ENCODE peak calls at places on chromosomes 1 and 21, in seven cellular contexts. C is WERI-Rb-1, A is OCI-LY7, F is body of pancreas, O is cardiac muscle cell, D is fibroblast of pulmonary artery, V is GM23338. U is an unnamed sample.

GRCh38 chr1:218495931-218496330 is 150.8 kb downstream of the TGFB2 start:
- DNase-seq in C (no peak), A (no peak), F (no peak), O (no peak), D (no peak), V (no peak), U (no peak)

GRCh38 chr1:222124602-222125001 is 382.7 kb upstream of the DUSP10 start:
- DNase-seq in C (no peak), A (no peak), F (no peak), O (no peak), D (no peak), V (peak), U (no peak)

GRCh38 chr21:35234725-35235124 is 185.6 kb upstream of the RUNX1 start:
- DNase-seq in C (no peak), A (peak), F (no peak), O (no peak), D (no peak), V (no peak), U (peak)

GRCh38 chr21:43767498-43767979 is 8.6 kb downstream of the CSTB start:
- DNase-seq in C (no peak), A (no peak), F (no peak), O (no peak), D (no peak), V (no peak), U (no peak)

GRCh38 chr1:175941164-175941563 is 197.8 kb upstream of the TNR start:
- DNase-seq in C (no peak), A (no peak), F (no peak), O (no peak), D (no peak), V (no peak), U (no peak)

GRCh38 chr1:40944841-40945430 is 34.6 kb upstream of the CTPS1 start:
- DNase-seq in C (no peak), A (no peak), F (peak), O (peak), D (peak), V (no peak), U (no peak)

GRCh38 chr1:165075725-165076370 is 280.7 kb downstream of the LMX1A start:
- DNase-seq in C (peak), A (peak), F (peak), O (peak), D (peak), V (peak), U (no peak)

GRCh38 chr21:29104239-29104708 is 26.2 kb upstream of the MAP3K7CL start:
- DNase-seq in C (no peak), A (no peak), F (no peak), O (no peak), D (no peak), V (no peak), U (no peak)

GRCh38 chr1:230047114-230047865 is 19.7 kb upstream of the GALNT2 start:
- DNase-seq in C (no peak), A (no peak), F (no peak), O (peak), D (peak), V (peak), U (no peak)

GRCh38 chr1:237932806-237933205 is 42.1 kb upstream of the ZP4 start:
- DNase-seq in C (no peak), A (no peak), F (no peak), O (no peak), D (no peak), V (no peak), U (no peak)

GRCh38 chr1:36635284-36635683 is 152.6 kb upstream of the CSF3R start:
- DNase-seq in C (no peak), A (no peak), F (no peak), O (no peak), D (no peak), V (no peak), U (no peak)

GRCh38 chr1:61853545-61853944 is 111.3 kb downstream of the PATJ start:
- DNase-seq in C (no peak), A (peak), F (no peak), O (peak), D (peak), V (no peak), U (peak)

GRCh38 chr1:147647796-147648633 is 22.3 kb downstream of the ACP6 start:
- DNase-seq in C (peak), A (no peak), F (no peak), O (no peak), D (no peak), V (no peak), U (no peak)

GRCh38 chr1:153565529-153566374 is at the start of gene S100A2:
- DNase-seq in C (peak), A (no peak), F (peak), O (peak), D (peak), V (no peak), U (peak)

GRCh38 chr1:23358310-23358709 is 11.3 kb downstream of the ZNF436 start:
- DNase-seq in C (no peak), A (no peak), F (no peak), O (no peak), D (no peak), V (no peak), U (no peak)
- TF ChIP-seq CTCF in C (no peak), A (no peak), F (no peak), O (no peak), D (no peak), V (no peak), U (no peak)

DNA sequence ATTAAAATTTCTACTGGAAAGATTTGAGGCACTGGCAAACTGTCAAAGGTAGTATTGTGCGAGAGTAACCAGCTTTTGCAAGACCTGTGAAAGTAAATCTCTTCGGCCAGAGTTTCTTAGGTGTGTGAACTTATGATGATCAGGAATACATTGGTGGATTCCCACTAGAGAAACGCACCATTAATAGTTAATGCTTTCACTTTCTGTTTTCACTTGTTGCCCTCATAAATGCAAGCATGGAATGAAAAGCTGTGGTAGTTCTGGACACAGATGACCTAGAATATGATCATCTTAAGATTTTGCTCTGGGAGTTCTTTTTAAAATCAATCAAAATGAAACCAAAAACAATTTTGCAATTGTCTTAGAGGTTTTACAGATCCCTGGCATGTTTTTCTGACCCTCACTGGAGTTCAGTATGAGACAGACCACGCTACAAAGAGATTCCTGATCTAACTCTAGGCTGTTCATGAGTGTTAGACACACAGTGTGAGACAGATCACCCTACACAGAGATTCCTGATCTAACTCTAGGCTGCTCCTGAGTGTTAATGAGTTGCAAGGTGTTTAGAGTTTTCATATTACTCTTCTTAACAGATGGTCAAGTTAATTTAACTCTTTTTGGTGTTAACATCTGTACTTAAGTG is 98.8 kb downstream of the SDCCAG8 start:
- DNase-seq in C (no peak), A (no peak), F (no peak), O (no peak), D (peak), V (no peak), U (no peak)
- H3K4me3 ChIP-seq in C (no peak), A (no peak), F (no peak), O (no peak), D (no peak), V (no peak), U (peak)

DNA sequence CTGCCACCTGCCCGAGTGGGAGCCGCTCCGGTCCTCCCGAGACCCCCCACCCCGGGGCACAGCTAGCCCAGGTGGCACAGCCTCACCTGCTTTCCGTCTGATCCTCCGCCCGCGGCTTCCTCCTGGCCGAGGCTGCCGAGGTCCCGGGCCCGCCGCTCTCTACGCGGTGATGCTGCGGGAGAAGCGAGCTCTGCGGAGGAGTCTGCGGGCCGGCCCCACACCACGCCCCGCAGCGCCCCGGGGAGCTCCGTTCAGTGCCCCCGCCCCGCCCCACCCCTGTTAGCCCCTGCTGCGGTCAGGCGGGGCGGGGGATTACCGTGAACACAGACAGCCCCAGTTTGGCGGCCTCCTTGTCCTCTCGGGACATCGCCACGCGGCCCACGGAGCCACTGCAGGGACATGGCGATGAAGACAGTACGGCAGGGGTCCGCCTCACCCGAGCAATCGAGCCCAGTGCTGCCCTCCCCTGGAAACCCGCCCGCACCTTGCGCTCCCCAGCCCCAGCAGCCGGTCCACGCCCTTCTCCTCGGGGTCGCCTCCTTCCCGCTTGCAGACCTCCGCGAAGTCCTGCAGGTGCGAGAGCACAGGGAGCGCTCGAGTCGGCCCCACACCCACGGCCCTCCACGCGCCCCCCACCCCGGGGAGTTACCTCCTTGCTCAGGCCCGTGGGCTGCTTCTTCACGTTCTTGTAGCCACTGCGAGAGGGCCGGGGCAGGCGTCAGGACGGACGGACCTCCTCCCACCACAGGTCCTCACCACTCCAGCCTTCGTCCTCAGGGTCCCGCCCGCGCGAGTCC is 933 bp downstream of the C1orf35 start:
- DNase-seq in C (peak), A (peak), F (peak), O (peak), D (peak), V (peak), U (no peak)
- TF ChIP-seq CTCF in C (peak), A (peak), F (peak), O (peak), D (peak), V (no peak), U (peak)

DNA sequence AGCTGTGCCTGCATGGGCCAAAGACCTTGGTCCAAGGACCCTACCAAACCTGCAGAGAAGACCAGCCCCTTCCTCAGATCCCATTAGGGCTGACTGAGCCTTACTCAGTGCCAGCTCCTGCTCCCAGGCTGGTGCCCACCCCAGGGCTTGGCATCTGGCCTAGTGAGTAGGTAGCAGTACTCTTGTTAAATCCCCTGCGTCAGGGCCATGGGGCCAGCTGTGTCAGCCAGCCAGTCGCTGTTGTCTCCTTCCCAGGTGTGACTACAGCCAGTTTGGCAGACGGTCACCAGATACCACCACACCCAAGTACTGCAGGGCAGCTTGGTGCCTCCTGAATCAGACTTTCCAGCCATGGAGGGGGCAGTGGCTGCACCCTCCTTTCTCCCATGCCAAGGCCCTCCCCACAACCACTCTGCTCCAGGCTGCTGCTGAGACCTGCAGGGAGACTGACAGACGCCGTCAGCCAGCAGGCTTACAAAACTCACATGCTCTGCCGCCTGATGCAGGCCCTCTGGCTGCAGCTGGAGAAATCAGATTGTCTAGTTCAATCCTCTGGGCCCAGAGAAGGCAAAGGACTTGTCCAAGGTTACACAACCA is 3.0 kb downstream of the TENT5B start:
- DNase-seq in C (no peak), A (no peak), F (peak), O (no peak), D (no peak), V (peak), U (no peak)
- H3K4me3 ChIP-seq in C (no peak), A (no peak), F (no peak), O (no peak), D (no peak), V (peak), U (no peak)

U was measured in astrocyte of the cerebellum.